ENCODE peak calls at places on chromosomes 12 and 14, in five cellular contexts. One of them, this sample, is unnamed. For H3K4me1, the result is how much of the 10 kb centered on the place peaks cover.

GRCh38 chr12:34393086-34393820 is 371.0 kb downstream of the ALG10 start:
- DNase-seq in DND-41: no peak
- DNase-seq in neural progenitor cell: no peak
- DNase-seq in A549: no peak
- DNase-seq in left ventricle myocardium inferior: peak
- DNase-seq in this sample: no peak

GRCh38 chr12:6950944-6951540 is at the start of gene PTPN6:
- DNase-seq in DND-41: peak
- DNase-seq in neural progenitor cell: no peak
- DNase-seq in A549: no peak
- DNase-seq in left ventricle myocardium inferior: peak
- DNase-seq in this sample: peak

GRCh38 chr14:81303258-81303935 is 82.6 kb upstream of the GTF2A1 start:
- DNase-seq in DND-41: no peak
- DNase-seq in neural progenitor cell: no peak
- DNase-seq in A549: peak
- DNase-seq in left ventricle myocardium inferior: no peak
- DNase-seq in this sample: peak

GRCh38 chr14:43938588-43939281 is 568.3 kb downstream of the FSCB start:
- DNase-seq in DND-41: no peak
- DNase-seq in neural progenitor cell: no peak
- DNase-seq in A549: no peak
- DNase-seq in left ventricle myocardium inferior: no peak
- DNase-seq in this sample: no peak

GRCh38 chr12:18718462-18718861 is 19.4 kb downstream of the PLCZ1 start:
- DNase-seq in DND-41: no peak
- DNase-seq in neural progenitor cell: no peak
- DNase-seq in A549: no peak
- DNase-seq in left ventricle myocardium inferior: no peak
- DNase-seq in this sample: no peak

GRCh38 chr14:105857816-105858675 is 331.7 kb downstream of the TMEM121 start:
- DNase-seq in DND-41: peak
- DNase-seq in neural progenitor cell: no peak
- DNase-seq in A549: no peak
- DNase-seq in left ventricle myocardium inferior: peak
- DNase-seq in this sample: no peak

GRCh38 chr14:92953526-92953925 is 30.6 kb downstream of the CHGA start:
- DNase-seq in DND-41: no peak
- DNase-seq in neural progenitor cell: no peak
- DNase-seq in A549: no peak
- DNase-seq in left ventricle myocardium inferior: no peak
- DNase-seq in this sample: no peak

GRCh38 chr12:12759234-12759915 is 26.1 kb upstream of the APOLD1 start:
- DNase-seq in DND-41: no peak
- DNase-seq in neural progenitor cell: no peak
- DNase-seq in A549: no peak
- DNase-seq in left ventricle myocardium inferior: no peak
- DNase-seq in this sample: no peak

GRCh38 chr14:23608454-23608853 is 27.7 kb upstream of the DHRS2 start:
- DNase-seq in DND-41: no peak
- DNase-seq in neural progenitor cell: no peak
- DNase-seq in A549: no peak
- DNase-seq in left ventricle myocardium inferior: peak
- DNase-seq in this sample: no peak

GRCh38 chr12:51269174-51270066 is 795 bp downstream of the SMAGP start:
- DNase-seq in DND-41: peak
- DNase-seq in neural progenitor cell: peak
- DNase-seq in A549: peak
- DNase-seq in left ventricle myocardium inferior: peak
- DNase-seq in this sample: peak

GRCh38 chr12:117294206-117294605 is 67.2 kb downstream of the NOS1 start:
- DNase-seq in DND-41: no peak
- DNase-seq in neural progenitor cell: no peak
- DNase-seq in A549: no peak
- DNase-seq in left ventricle myocardium inferior: no peak
- DNase-seq in this sample: no peak

GRCh38 chr14:91413547-91414474 is 3.8 kb downstream of the CCDC88C start:
- DNase-seq in DND-41: no peak
- DNase-seq in neural progenitor cell: no peak
- DNase-seq in A549: no peak
- DNase-seq in left ventricle myocardium inferior: no peak
- DNase-seq in this sample: peak

GRCh38 chr12:126770188-126770587 is 1496.8 kb upstream of the TMEM132C start:
- DNase-seq in DND-41: no peak
- DNase-seq in neural progenitor cell: no peak
- DNase-seq in A549: no peak
- DNase-seq in left ventricle myocardium inferior: no peak
- DNase-seq in this sample: no peak

GRCh38 chr14:54230645-54231044 is 166.2 kb upstream of the CDKN3 start:
- DNase-seq in DND-41: no peak
- DNase-seq in neural progenitor cell: no peak
- DNase-seq in A549: no peak
- DNase-seq in left ventricle myocardium inferior: no peak
- DNase-seq in this sample: no peak

GRCh38 chr14:24390696-24391468 is 7.9 kb upstream of the NYNRIN start:
- DNase-seq in DND-41: no peak
- DNase-seq in neural progenitor cell: no peak
- DNase-seq in A549: no peak
- DNase-seq in left ventricle myocardium inferior: no peak
- DNase-seq in this sample: no peak

GRCh38 chr14:92709340-92710000 is 39.0 kb downstream of the LGMN start:
- DNase-seq in DND-41: no peak
- DNase-seq in neural progenitor cell: no peak
- DNase-seq in A549: no peak
- DNase-seq in left ventricle myocardium inferior: no peak
- DNase-seq in this sample: no peak

GRCh38 chr12:47317182-47317915 is 237.6 kb upstream of the AMIGO2 start:
- DNase-seq in DND-41: no peak
- DNase-seq in neural progenitor cell: no peak
- DNase-seq in A549: no peak
- DNase-seq in left ventricle myocardium inferior: no peak
- DNase-seq in this sample: no peak
- H3K4me1 ChIP-seq in DND-41: under half
- H3K4me1 ChIP-seq in neural progenitor cell: under half
- H3K4me1 ChIP-seq in A549: under half
- H3K4me1 ChIP-seq in left ventricle myocardium inferior: under half
- H3K4me1 ChIP-seq in this sample: under half

DNA sequence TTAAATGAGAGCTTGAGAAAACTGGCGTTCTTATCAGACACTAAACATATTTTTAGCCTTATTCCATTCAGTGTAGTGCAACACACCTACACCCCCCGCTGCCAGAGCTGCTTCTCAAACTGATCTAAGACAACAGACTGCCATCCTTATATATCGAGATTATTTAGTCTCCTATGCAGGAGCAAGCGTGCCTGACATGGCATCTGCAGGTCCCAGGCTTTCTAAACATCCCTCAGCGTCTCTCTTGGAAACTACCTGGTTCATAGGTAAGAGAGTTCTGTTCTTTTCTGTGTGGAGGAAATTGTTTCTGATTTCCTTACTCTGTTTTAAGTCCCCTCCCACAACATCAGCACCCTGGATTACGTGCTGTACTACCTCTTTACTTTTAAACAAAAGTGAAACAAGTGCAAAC is 117.1 kb upstream of the PTPRB start:
- DNase-seq in DND-41: no peak
- DNase-seq in neural progenitor cell: no peak
- DNase-seq in A549: no peak
- DNase-seq in left ventricle myocardium inferior: no peak
- DNase-seq in this sample: no peak
- H3K4me3 ChIP-seq in DND-41: no peak
- H3K4me3 ChIP-seq in neural progenitor cell: no peak
- H3K4me3 ChIP-seq in A549: no peak
- H3K4me3 ChIP-seq in left ventricle myocardium inferior: no peak
- H3K4me3 ChIP-seq in this sample: no peak

GRCh38 chr12:116156614-116157013 is 120.9 kb downstream of the MED13L start:
- DNase-seq in DND-41: no peak
- DNase-seq in neural progenitor cell: no peak
- DNase-seq in A549: no peak
- DNase-seq in left ventricle myocardium inferior: no peak
- DNase-seq in this sample: no peak
- H3K4me1 ChIP-seq in DND-41: under half
- H3K4me1 ChIP-seq in neural progenitor cell: half or more
- H3K4me1 ChIP-seq in A549: half or more
- H3K4me1 ChIP-seq in left ventricle myocardium inferior: half or more
- H3K4me1 ChIP-seq in this sample: under half

DNA sequence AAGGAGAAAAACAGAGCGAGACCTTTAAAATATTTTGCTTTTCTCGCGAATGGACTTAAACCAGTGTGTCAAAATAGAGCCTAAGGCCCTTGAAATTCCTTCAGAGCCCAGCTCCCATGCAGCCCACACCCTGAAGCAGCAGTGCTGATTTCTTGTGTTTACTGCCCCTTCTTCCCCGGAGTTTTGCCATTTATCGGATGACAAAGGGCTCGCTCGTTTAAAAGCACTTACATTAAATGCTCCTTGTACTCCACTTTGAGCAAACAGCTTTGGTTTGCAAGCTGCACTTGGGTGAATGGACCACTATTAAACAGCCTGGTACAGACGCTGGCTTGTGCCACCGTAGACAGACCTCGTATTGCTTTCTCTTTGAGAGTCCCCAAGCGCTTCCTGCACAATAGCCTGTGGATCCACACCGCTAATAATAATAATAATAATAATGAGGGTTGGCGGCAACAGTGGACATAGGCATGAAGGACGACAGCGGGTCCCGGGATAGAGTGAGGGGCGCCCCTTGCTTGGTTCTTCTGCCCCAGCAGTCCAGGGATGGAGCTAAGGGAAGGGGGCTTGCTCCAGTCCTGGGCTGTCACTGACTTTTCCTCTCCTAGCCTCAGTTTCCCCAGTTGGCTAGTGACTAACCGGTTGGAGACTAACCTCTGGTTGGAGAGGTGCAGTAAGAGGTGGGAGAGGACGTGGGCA is 6.6 kb downstream of the DLK1 start:
- DNase-seq in DND-41: no peak
- DNase-seq in neural progenitor cell: no peak
- DNase-seq in A549: no peak
- DNase-seq in left ventricle myocardium inferior: no peak
- DNase-seq in this sample: no peak
- H3K4me3 ChIP-seq in DND-41: no peak
- H3K4me3 ChIP-seq in neural progenitor cell: no peak
- H3K4me3 ChIP-seq in A549: no peak
- H3K4me3 ChIP-seq in left ventricle myocardium inferior: no peak
- H3K4me3 ChIP-seq in this sample: no peak

GRCh38 chr14:104694475-104694950 is 5.1 kb downstream of the INF2 start:
- DNase-seq in DND-41: no peak
- DNase-seq in neural progenitor cell: no peak
- DNase-seq in A549: no peak
- DNase-seq in left ventricle myocardium inferior: no peak
- DNase-seq in this sample: no peak
- H3K4me1 ChIP-seq in DND-41: under half
- H3K4me1 ChIP-seq in neural progenitor cell: under half
- H3K4me1 ChIP-seq in A549: half or more
- H3K4me1 ChIP-seq in left ventricle myocardium inferior: half or more
- H3K4me1 ChIP-seq in this sample: under half

DNA sequence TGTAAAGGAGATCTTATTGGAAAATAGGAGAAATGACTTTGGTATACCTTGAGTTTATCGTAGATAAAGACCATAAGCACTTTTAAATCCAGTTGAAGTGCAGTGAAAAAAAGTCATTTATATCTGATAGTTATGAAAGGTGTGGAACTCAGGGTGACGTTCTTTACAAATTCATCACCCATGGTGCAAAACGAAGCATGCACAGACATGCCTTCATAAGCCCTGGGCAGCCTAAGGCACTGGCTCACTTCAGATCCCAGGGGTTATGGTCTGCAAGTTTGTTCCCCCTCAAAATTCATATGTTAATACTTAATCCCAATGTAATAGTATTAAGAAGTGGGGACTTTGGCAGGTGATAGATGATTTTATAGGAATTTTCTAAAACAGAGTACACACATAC is 1216.4 kb upstream of the USP15 start:
- DNase-seq in DND-41: no peak
- DNase-seq in neural progenitor cell: no peak
- DNase-seq in A549: no peak
- DNase-seq in left ventricle myocardium inferior: no peak
- DNase-seq in this sample: no peak
- H3K4me3 ChIP-seq in DND-41: no peak
- H3K4me3 ChIP-seq in neural progenitor cell: no peak
- H3K4me3 ChIP-seq in A549: no peak
- H3K4me3 ChIP-seq in left ventricle myocardium inferior: no peak
- H3K4me3 ChIP-seq in this sample: no peak

GRCh38 chr14:99519931-99520421 is 38.8 kb downstream of the CCNK start:
- DNase-seq in DND-41: no peak
- DNase-seq in neural progenitor cell: no peak
- DNase-seq in A549: no peak
- DNase-seq in left ventricle myocardium inferior: no peak
- DNase-seq in this sample: no peak
- H3K4me1 ChIP-seq in DND-41: under half
- H3K4me1 ChIP-seq in neural progenitor cell: under half
- H3K4me1 ChIP-seq in A549: under half
- H3K4me1 ChIP-seq in left ventricle myocardium inferior: under half
- H3K4me1 ChIP-seq in this sample: under half

GRCh38 chr14:31881531-31882310 is 195.4 kb upstream of the ARHGAP5 start:
- DNase-seq in DND-41: no peak
- DNase-seq in neural progenitor cell: no peak
- DNase-seq in A549: no peak
- DNase-seq in left ventricle myocardium inferior: no peak
- DNase-seq in this sample: no peak

GRCh38 chr14:31880935-31881334 is 196.2 kb upstream of the ARHGAP5 start:
- DNase-seq in DND-41: no peak
- DNase-seq in neural progenitor cell: no peak
- DNase-seq in A549: peak
- DNase-seq in left ventricle myocardium inferior: no peak
- DNase-seq in this sample: no peak

GRCh38 chr14:31877333-31877798 is 199.7 kb upstream of the ARHGAP5 start:
- DNase-seq in DND-41: no peak
- DNase-seq in neural progenitor cell: no peak
- DNase-seq in A549: no peak
- DNase-seq in left ventricle myocardium inferior: no peak
- DNase-seq in this sample: no peak

GRCh38 chr14:31879661-31880348 is 197.3 kb upstream of the ARHGAP5 start:
- DNase-seq in DND-41: no peak
- DNase-seq in neural progenitor cell: no peak
- DNase-seq in A549: no peak
- DNase-seq in left ventricle myocardium inferior: no peak
- DNase-seq in this sample: no peak

GRCh38 chr14:31876741-31877140 is 200.4 kb upstream of the ARHGAP5 start:
- DNase-seq in DND-41: no peak
- DNase-seq in neural progenitor cell: no peak
- DNase-seq in A549: no peak
- DNase-seq in left ventricle myocardium inferior: no peak
- DNase-seq in this sample: no peak
- H3K4me3 ChIP-seq in DND-41: no peak
- H3K4me3 ChIP-seq in neural progenitor cell: no peak
- H3K4me3 ChIP-seq in A549: no peak
- H3K4me3 ChIP-seq in left ventricle myocardium inferior: peak
- H3K4me3 ChIP-seq in this sample: no peak

GRCh38 chr14:100715332-100715731 is 11.4 kb upstream of the DLK1 start:
- DNase-seq in DND-41: no peak
- DNase-seq in neural progenitor cell: no peak
- DNase-seq in A549: no peak
- DNase-seq in left ventricle myocardium inferior: no peak
- DNase-seq in this sample: no peak
- H3K4me1 ChIP-seq in DND-41: under half
- H3K4me1 ChIP-seq in neural progenitor cell: under half
- H3K4me1 ChIP-seq in A549: under half
- H3K4me1 ChIP-seq in left ventricle myocardium inferior: under half
- H3K4me1 ChIP-seq in this sample: under half

This sample was measured in lung.